ENCODE peak calls at places on chromosome 4, in four cellular contexts. One of them, this sample, is unnamed.

GRCh38 chr4:23614284-23614892 is 275.5 kb downstream of the PPARGC1A start:
- DNase-seq in NCI-H1092 treated with DMSO at 0.1 percent for 48 hours: peak; percentile 16
- DNase-seq in astrocyte: peak; percentile 51
- DNase-seq in fibroblast of lung: peak; percentile 61
- DNase-seq in this sample: peak; percentile 66

GRCh38 chr4:31741321-31741720 is 1021.2 kb downstream of the PCDH7 start:
- DNase-seq in NCI-H1092 treated with DMSO at 0.1 percent for 48 hours: no peak
- DNase-seq in fibroblast of lung: no peak
- DNase-seq in astrocyte: no peak
- DNase-seq in this sample: no peak

GRCh38 chr4:140244328-140244727 is 90.3 kb upstream of the MAML3 start:
- DNase-seq in astrocyte: no peak
- DNase-seq in NCI-H1092 treated with DMSO at 0.1 percent for 48 hours: no peak
- DNase-seq in fibroblast of lung: no peak
- DNase-seq in this sample: no peak

GRCh38 chr4:121534187-121534586 is 153.4 kb upstream of the QRFPR start:
- DNase-seq in NCI-H1092 treated with DMSO at 0.1 percent for 48 hours: no peak
- DNase-seq in fibroblast of lung: no peak
- DNase-seq in astrocyte: no peak
- DNase-seq in this sample: no peak

GRCh38 chr4:58649236-58649635 is 1539.1 kb upstream of the IGFBP7 start:
- DNase-seq in astrocyte: no peak
- DNase-seq in fibroblast of lung: no peak
- DNase-seq in NCI-H1092 treated with DMSO at 0.1 percent for 48 hours: peak; percentile 19
- DNase-seq in this sample: no peak

GRCh38 chr4:83660578-83660977 is 124.7 kb downstream of the GPAT3 start:
- DNase-seq in NCI-H1092 treated with DMSO at 0.1 percent for 48 hours: no peak
- DNase-seq in fibroblast of lung: no peak
- DNase-seq in astrocyte: no peak
- DNase-seq in this sample: no peak

GRCh38 chr4:1347410-1347864 is 429 bp downstream of the UVSSA start:
- DNase-seq in fibroblast of lung: peak; percentile 86
- DNase-seq in astrocyte: peak; percentile 80
- DNase-seq in NCI-H1092 treated with DMSO at 0.1 percent for 48 hours: peak; percentile 49
- DNase-seq in this sample: peak; percentile 60

GRCh38 chr4:83582289-83582756 is 46.4 kb downstream of the GPAT3 start:
- DNase-seq in astrocyte: peak; percentile 4
- DNase-seq in NCI-H1092 treated with DMSO at 0.1 percent for 48 hours: peak; percentile 50
- DNase-seq in fibroblast of lung: peak; percentile 11
- DNase-seq in this sample: no peak